ENCODE peak calls at places on chromosomes 13 and 19, in six cellular contexts. S is HCT116, M is PC-9, Y is psoas muscle, P is stomach, V is fibroblast of lung. B is an unnamed sample.

GRCh38 chr13:40352807-40353562 is 313.5 kb downstream of the FOXO1 start:
- DNase-seq in V (peak; percentile 71), S (no peak), P (no peak), M (no peak), Y (peak; percentile 83), B (no peak)

GRCh38 chr19:46951236-46951986 is 68.2 kb upstream of the NPAS1 start:
- DNase-seq in V (peak; percentile 39), Y (no peak), S (peak; percentile 37), P (no peak), M (no peak), B (peak; percentile 98)

GRCh38 chr13:100984349-100984748 is 309.8 kb upstream of the TMTC4 start:
- DNase-seq in P (no peak), V (no peak), M (no peak), S (no peak), Y (no peak), B (no peak)

GRCh38 chr19:10460714-10461046 is 40.3 kb downstream of the PDE4A start:
- DNase-seq in M (no peak), V (no peak), S (no peak), P (no peak), Y (no peak), B (no peak)

GRCh38 chr19:44927746-44928145 is 13.3 kb downstream of the APOC1 start:
- DNase-seq in V (peak; percentile 94), Y (no peak), P (no peak), S (no peak), M (peak; percentile 34), B (no peak)

GRCh38 chr19:18897108-18898029 is 1.4 kb upstream of the CERS1 start:
- DNase-seq in P (no peak), M (no peak), S (no peak), Y (no peak), V (no peak), B (no peak)

GRCh38 chr13:89432997-89433396 is 1761.8 kb downstream of the SLITRK5 start:
- DNase-seq in Y (no peak), P (no peak), M (no peak), S (no peak), V (no peak), B (peak; percentile 1)

GRCh38 chr19:31253816-31254551 is 95.3 kb downstream of the TSHZ3 start:
- DNase-seq in P (no peak), Y (no peak), V (peak; percentile 20), M (no peak), S (no peak), B (no peak)

GRCh38 chr19:12550951-12551832 is at the start of gene ZNF564:
- DNase-seq in P (peak; percentile 95), S (peak; percentile 98), M (peak; percentile 98), V (peak; percentile 98), Y (peak; percentile 96), B (peak; percentile 97)

GRCh38 chr19:45613926-45614725 is 12.1 kb upstream of the GPR4 start:
- DNase-seq in V (peak; percentile 87), Y (no peak), P (peak; percentile 31), M (peak; percentile 95), S (peak; percentile 84), B (peak; percentile 80)

GRCh38 chr13:51981355-51981754 is 29.9 kb downstream of the ATP7B start:
- DNase-seq in Y (no peak), S (no peak), M (no peak), V (no peak), P (no peak), B (no peak)

GRCh38 chr13:109779074-109779473 is 7.3 kb downstream of the IRS2 start:
- DNase-seq in S (no peak), P (no peak), V (no peak), Y (no peak), M (no peak), B (no peak)

GRCh38 chr13:45073809-45074208 is 46.5 kb upstream of the GTF2F2 start:
- DNase-seq in S (peak; percentile 7), M (no peak), P (no peak), Y (no peak), V (no peak), B (no peak)

GRCh38 chr19:57280913-57281425 is 684 bp downstream of the ZNF460 start:
- DNase-seq in P (no peak), Y (no peak), M (peak; percentile 43), V (peak; percentile 9), S (no peak), B (no peak)

GRCh38 chr19:41870401-41870873 is 6.6 kb upstream of the CD79A start:
- DNase-seq in M (peak; percentile 58), Y (peak; percentile 37), P (no peak), S (no peak), V (peak; percentile 21), B (no peak)

DNA sequence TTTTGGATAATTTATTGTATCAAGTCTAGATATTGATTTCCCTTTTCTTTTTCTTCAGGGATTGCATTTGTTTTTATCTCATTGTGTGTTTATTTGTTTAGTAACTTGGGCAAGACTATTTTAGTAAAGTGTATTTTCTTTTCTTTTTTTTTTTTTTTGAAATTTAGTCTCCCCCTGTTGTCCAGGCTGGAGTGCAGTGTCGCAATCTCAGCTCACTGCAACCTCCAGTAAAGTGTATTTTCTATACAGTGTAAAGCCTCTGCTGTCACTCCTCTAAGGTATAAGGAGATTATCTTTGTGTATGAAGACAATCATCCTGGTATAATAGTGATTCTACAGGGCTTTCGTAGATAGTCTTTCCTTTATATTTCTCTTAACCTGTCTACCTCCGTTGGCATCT is 2546.0 kb downstream of the PCDH9 start:
- DNase-seq in S (no peak), M (no peak), V (no peak), Y (no peak), P (no peak), B (no peak)
- H3K27ac ChIP-seq in S (no peak overlapping the region), M (no peak overlapping the region), V (no peak overlapping the region), Y (no peak overlapping the region), P (no peak overlapping the region), B (no peak overlapping the region)

GRCh38 chr19:37926711-37927110 is 19.7 kb downstream of the SIPA1L3 start:
- DNase-seq in V (no peak), Y (no peak), P (no peak), M (no peak), S (no peak), B (no peak)

GRCh38 chr19:37930416-37930815 is 23.4 kb downstream of the SIPA1L3 start:
- DNase-seq in S (no peak), M (no peak), Y (no peak), V (no peak), P (peak; percentile 56), B (no peak)

GRCh38 chr19:37931941-37932655 is 25.1 kb downstream of the SIPA1L3 start:
- DNase-seq in V (peak; percentile 66), M (peak; percentile 95), Y (peak; percentile 58), S (peak; percentile 65), P (peak; percentile 94), B (no peak)

GRCh38 chr19:37928527-37929286 is 21.7 kb downstream of the SIPA1L3 start:
- DNase-seq in M (no peak), S (no peak), V (no peak), P (no peak), Y (no peak), B (no peak)

DNA sequence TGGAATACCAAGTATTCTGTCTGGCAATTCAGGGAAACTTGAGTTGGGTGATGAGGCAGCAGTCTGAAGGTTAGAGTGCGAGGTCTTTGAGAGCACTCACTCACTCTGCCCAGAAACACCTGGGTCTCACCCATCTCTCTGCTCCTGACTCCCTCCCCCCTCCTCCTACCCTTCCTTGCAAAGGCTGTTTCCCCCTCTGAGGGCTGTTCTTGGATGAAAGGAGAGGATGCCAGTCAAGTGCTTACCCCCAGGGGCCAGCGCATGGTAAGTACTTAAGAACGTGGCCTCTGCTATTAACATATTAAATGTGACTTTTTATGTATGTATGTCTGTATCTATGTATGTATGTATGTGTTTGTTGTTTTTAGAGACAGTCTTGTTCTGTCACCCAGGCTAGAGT is 22.5 kb downstream of the SIPA1L3 start:
- DNase-seq in S (no peak), P (no peak), M (no peak), V (no peak), Y (no peak), B (no peak)
- H3K4me3 ChIP-seq in S (no peak overlapping the region), P (no peak overlapping the region), M (no peak overlapping the region), V (no peak overlapping the region), Y (no peak overlapping the region), B (no peak overlapping the region)

GRCh38 chr13:98822238-98822606 is 69.8 kb upstream of the SLC15A1 start:
- DNase-seq in V (peak; percentile 39), S (no peak), M (no peak), Y (no peak), P (no peak), B (no peak)

GRCh38 chr13:98821372-98822237 is 69.1 kb upstream of the SLC15A1 start:
- DNase-seq in S (no peak), P (no peak), V (peak; percentile 63), M (no peak), Y (no peak), B (peak; percentile 44)

GRCh38 chr13:98820744-98821371 is 68.4 kb upstream of the SLC15A1 start:
- DNase-seq in V (no peak), M (no peak), P (no peak), Y (no peak), S (no peak), B (peak; percentile 67)

GRCh38 chr13:98816406-98816805 is 63.9 kb upstream of the SLC15A1 start:
- DNase-seq in M (no peak), V (no peak), Y (no peak), S (no peak), P (no peak), B (no peak)

DNA sequence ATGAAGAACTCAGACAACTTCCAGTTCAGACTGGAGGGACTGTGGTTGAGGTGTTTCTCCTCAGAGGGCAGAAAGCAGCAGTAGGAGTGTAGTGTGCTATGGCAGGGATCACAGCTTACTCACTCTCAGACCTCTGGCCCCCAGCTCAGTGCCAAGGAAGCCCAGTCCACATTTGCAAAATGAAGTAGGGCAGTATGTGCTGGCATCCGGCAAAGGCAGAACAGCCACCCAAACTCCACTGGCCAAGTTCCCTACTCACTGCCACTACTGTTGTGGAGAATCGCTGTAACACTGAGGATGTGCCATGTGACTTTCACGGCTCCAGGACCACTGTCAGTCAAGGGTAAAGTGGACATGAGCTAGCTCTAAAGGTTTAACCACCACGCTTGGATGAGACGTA is 66.9 kb upstream of the SLC15A1 start:
- DNase-seq in M (no peak), S (no peak), V (no peak), P (no peak), Y (no peak), B (no peak)
- H3K36me3 ChIP-seq in M (peaks cover 14% of the 10 kb centered on the region), S (no peaks in the 10 kb centered on the region), V (no peaks in the 10 kb centered on the region), P (no peaks in the 10 kb centered on the region), Y (no peaks in the 10 kb centered on the region), B (peaks cover 34% of the 10 kb centered on the region)

DNA sequence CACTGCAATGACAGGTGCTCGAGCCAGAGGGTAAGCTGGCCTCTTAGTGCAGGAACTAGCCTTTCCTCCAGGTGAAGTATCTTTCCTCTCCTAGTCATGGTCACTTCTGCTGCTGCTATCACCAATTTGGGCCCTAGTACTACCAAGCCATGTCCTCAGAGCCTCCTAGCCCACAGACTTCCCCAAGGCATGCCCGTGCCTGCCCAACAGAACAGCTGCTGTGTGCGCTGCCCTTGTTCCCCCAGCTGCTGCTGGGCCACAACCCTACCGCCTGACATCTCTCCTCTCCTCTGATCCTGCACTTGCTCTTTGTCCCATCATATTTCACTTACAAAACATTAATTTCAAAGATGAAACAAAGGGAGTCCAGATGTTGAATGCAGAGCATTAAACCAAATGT is 168.5 kb upstream of the FREM2 start:
- DNase-seq in S (no peak), Y (no peak), V (no peak), P (no peak), M (no peak), B (no peak)
- H3K27ac ChIP-seq in S (no peak overlapping the region), Y (no peak overlapping the region), V (no peak overlapping the region), P (no peak overlapping the region), M (no peak overlapping the region), B (no peak overlapping the region)

DNA sequence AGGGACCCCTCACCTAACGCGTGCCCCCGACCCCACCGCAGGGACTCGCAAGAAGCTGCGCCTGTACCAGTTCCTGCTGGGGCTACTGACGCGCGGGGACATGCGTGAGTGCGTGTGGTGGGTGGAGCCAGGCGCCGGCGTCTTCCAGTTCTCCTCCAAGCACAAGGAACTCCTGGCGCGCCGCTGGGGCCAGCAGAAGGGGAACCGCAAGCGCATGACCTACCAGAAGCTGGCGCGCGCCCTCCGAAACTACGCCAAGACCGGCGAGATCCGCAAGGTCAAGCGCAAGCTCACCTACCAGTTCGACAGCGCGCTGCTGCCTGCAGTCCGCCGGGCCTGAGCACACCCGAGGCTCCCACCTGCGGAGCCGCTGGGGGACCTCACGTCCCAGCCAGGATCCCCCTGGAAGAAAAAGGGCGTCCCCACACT is 4.7 kb upstream of the MYBPC2 start:
- DNase-seq in M (no peak), S (no peak), P (peak; percentile 92), V (peak; percentile 82), Y (peak; percentile 94), B (no peak)
- H3K4me3 ChIP-seq in M (no peak overlapping the region), S (no peak overlapping the region), P (peak overlapping the region; percentile 14), V (no peak overlapping the region), Y (peak overlapping the region; percentile 47), B (no peak overlapping the region)